ENCODE peak calls at places on chromosomes 13 and 19, in seven cellular contexts. P, C, V, Z, Y, Q and X are unnamed samples.

GRCh38 chr19:29277107-29277506 is 64.2 kb upstream of the UQCRFS1 start:
- DNase-seq in Y (no peak), V (no peak), P (no peak), Q (peak; percentile 59), Z (peak; percentile 9), C (no peak), X (peak; percentile 87)

GRCh38 chr19:30276312-30276884 is 95.8 kb upstream of the ZNF536 start:
- DNase-seq in C (no peak), Y (no peak), Z (no peak), V (no peak), Q (no peak), P (no peak), X (no peak)

GRCh38 chr19:44856438-44857083 is 10.5 kb downstream of the NECTIN2 start:
- DNase-seq in Z (peak; percentile 55), V (no peak), P (no peak), Y (no peak), Q (no peak), C (no peak), X (no peak)

GRCh38 chr19:42200116-42200740 is 17.2 kb downstream of the DEDD2 start:
- DNase-seq in P (no peak), Y (no peak), Q (no peak), C (no peak), Z (no peak), V (peak; percentile 67), X (no peak)

GRCh38 chr19:40691421-40692211 is 1.2 kb upstream of the NUMBL start:
- DNase-seq in Z (peak; percentile 27), V (no peak), Y (no peak), C (no peak), Q (no peak), P (no peak), X (peak; percentile 65)

GRCh38 chr13:34721631-34722144 is 220.4 kb upstream of the NBEA start:
- DNase-seq in Q (no peak), Y (no peak), P (no peak), V (no peak), C (no peak), Z (no peak), X (no peak)

GRCh38 chr19:39038098-39038497 is 5.7 kb upstream of the FBXO27 start:
- DNase-seq in Z (peak; percentile 35), P (peak; percentile 74), V (no peak), C (no peak), Q (peak; percentile 54), Y (no peak), X (peak; percentile 85)

GRCh38 chr19:3698386-3698950 is 1.8 kb downstream of the PIP5K1C start:
- DNase-seq in Q (no peak), V (no peak), P (no peak), C (no peak), Y (no peak), Z (no peak), X (no peak)

GRCh38 chr13:76991432-76991795 is 467 bp upstream of the CLN5 start:
- DNase-seq in V (no peak), C (peak; percentile 44), P (peak; percentile 13), Y (peak; percentile 30), Z (no peak), Q (peak; percentile 86), X (no peak)

GRCh38 chr19:14418743-14419037 is 451 bp downstream of the DDX39A start:
- DNase-seq in P (no peak), Y (no peak), V (no peak), Z (no peak), Q (no peak), C (no peak), X (no peak)

GRCh38 chr13:61255035-61255796 is 160.4 kb downstream of the PCDH20 start:
- DNase-seq in V (no peak), Z (no peak), Q (no peak), C (no peak), Y (no peak), P (peak; percentile 12), X (peak; percentile 55)

GRCh38 chr19:33905937-33906577 is 109.4 kb downstream of the KCTD15 start:
- DNase-seq in P (peak; percentile 75), V (peak; percentile 89), C (no peak), Q (peak; percentile 74), Y (peak; percentile 80), Z (peak; percentile 83), X (peak; percentile 93)

GRCh38 chr13:36839981-36840380 is 21.0 kb downstream of the RFXAP start:
- DNase-seq in V (no peak), P (no peak), Q (no peak), Z (no peak), Y (no peak), C (no peak), X (no peak)

GRCh38 chr13:89465366-89465765 is 1794.2 kb downstream of the SLITRK5 start:
- DNase-seq in C (no peak), V (no peak), Y (no peak), P (no peak), Q (no peak), Z (no peak), X (no peak)

GRCh38 chr13:30021611-30022010 is 171.2 kb upstream of the UBL3 start:
- DNase-seq in Z (no peak), C (no peak), Q (no peak), V (no peak), P (no peak), Y (no peak), X (no peak)

GRCh38 chr19:38977445-38978314 is 2.1 kb upstream of the FBXO17 start:
- DNase-seq in C (no peak), V (no peak), Y (no peak), Q (no peak), P (peak; percentile 53), Z (no peak), X (no peak)

GRCh38 chr19:53455828-53456227 is 11.7 kb upstream of the ZNF813 start:
- DNase-seq in V (no peak), P (no peak), Q (no peak), Z (no peak), C (no peak), Y (no peak), X (no peak)
- H3K9me3 ChIP-seq in V (peaks cover 27% of the 10 kb centered on the region), P (peaks cover 65% of the 10 kb centered on the region), Q (peaks cover 49% of the 10 kb centered on the region), Z (no peaks in the 10 kb centered on the region), C (no peaks in the 10 kb centered on the region), Y (peaks cover 98% of the 10 kb centered on the region), X (peaks cover 86% of the 10 kb centered on the region)

DNA sequence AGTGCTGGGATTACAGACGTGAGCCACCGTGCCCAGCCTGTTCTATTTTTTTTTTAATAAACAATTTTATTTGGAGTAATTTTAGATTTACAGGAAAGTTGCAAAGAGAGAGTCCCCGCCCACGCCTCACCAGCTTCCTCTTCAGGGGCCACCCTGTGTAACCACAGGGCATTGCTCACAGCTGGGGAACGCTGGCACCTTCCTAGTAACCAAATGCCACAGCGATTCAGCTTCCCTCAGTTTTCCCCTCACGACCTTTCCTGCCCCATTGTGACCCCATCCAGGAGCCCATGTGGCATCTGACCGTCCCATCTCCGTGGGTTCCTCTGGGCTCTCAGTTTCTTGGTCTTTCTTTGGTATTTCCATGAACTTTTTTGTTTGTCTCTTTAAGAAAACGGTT is 83.9 kb downstream of the GNG7 start:
- DNase-seq in V (no peak), C (no peak), Q (peak; percentile 87), Y (peak; percentile 49), P (no peak), Z (peak; percentile 38), X (no peak)
- H3K27ac ChIP-seq in V (no peak overlapping the region), C (peak overlapping the region; percentile 51), Q (no peak overlapping the region), Y (no peak overlapping the region), P (no peak overlapping the region), Z (no peak overlapping the region), X (no peak overlapping the region)

GRCh38 chr19:21586341-21587116 is 81.1 kb downstream of the ZNF429 start:
- DNase-seq in Z (peak; percentile 30), P (peak; percentile 30), Y (peak; percentile 51), C (no peak), Q (peak; percentile 49), V (peak; percentile 78), X (peak; percentile 72)
- H3K9me3 ChIP-seq in Z (no peaks in the 10 kb centered on the region), P (peaks cover 4% of the 10 kb centered on the region), Y (no peaks in the 10 kb centered on the region), C (no peaks in the 10 kb centered on the region), Q (no peaks in the 10 kb centered on the region), V (peaks cover 3% of the 10 kb centered on the region), X (peaks cover 32% of the 10 kb centered on the region)

GRCh38 chr13:109874921-109875454 is 88.6 kb upstream of the IRS2 start:
- DNase-seq in V (no peak), P (peak; percentile 30), Z (no peak), C (no peak), Y (no peak), Q (no peak), X (no peak)
- H3K27ac ChIP-seq in V (peak overlapping the region; percentile 96), P (peak overlapping the region; percentile 80), Z (peak overlapping the region; percentile 45), C (peak overlapping the region; percentile 23), Y (peak overlapping the region; percentile 75), Q (no peak overlapping the region), X (no peak overlapping the region)

GRCh38 chr19:53485046-53486004 is 17.8 kb downstream of the ZNF813 start:
- DNase-seq in Y (no peak), C (no peak), V (no peak), P (no peak), Q (no peak), Z (no peak), X (no peak)
- H3K9me3 ChIP-seq in Y (peaks cover 90% of the 10 kb centered on the region), C (no peaks in the 10 kb centered on the region), V (peaks cover 21% of the 10 kb centered on the region), P (peaks cover 21% of the 10 kb centered on the region), Q (peaks cover 25% of the 10 kb centered on the region), Z (no peaks in the 10 kb centered on the region), X (peaks cover 91% of the 10 kb centered on the region)

GRCh38 chr13:106568225-106569003 is 477 bp upstream of the ARGLU1 start:
- DNase-seq in C (no peak), Z (no peak), Y (no peak), P (no peak), V (no peak), Q (no peak), X (no peak)
- H3K27ac ChIP-seq in C (peak overlapping the region; percentile 98), Z (peak overlapping the region; percentile 92), Y (peak overlapping the region; percentile 96), P (peak overlapping the region; percentile 19), V (no peak overlapping the region), Q (peak overlapping the region; percentile 90), X (no peak overlapping the region)

DNA sequence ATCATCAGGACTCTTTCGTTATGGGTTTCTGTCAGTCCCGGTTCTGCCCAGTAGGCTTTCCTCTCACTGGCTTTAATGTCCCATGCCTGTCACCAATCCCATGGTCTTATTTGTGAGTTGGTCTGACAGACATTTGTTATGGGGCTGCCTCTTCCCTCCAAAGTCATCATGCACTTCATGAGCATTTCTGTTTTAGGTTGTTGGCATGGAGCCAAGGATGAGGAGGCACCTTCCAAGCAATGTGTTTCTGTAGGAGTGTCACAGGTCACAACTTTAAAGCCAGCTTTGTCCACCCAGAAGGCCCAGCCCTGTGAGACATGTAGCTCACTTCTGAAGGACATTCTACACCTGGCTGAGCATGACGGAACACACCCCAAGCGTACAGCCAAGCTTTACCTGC is 8.5 kb downstream of the ZNF17 start:
- DNase-seq in Y (no peak), Q (no peak), V (no peak), P (no peak), Z (no peak), C (no peak), X (no peak)
- H3K9me3 ChIP-seq in Y (peaks cover 100% of the 10 kb centered on the region), Q (peaks cover 11% of the 10 kb centered on the region), V (peaks cover 34% of the 10 kb centered on the region), P (no peaks in the 10 kb centered on the region), Z (no peaks in the 10 kb centered on the region), C (no peaks in the 10 kb centered on the region), X (no peaks in the 10 kb centered on the region)